ENCODE peak calls at places on chromosomes 16 and 17, in six cellular contexts. One of them, this sample, is unnamed.

GRCh38 chr16:48335961-48336360 is 49.3 kb downstream of the SIAH1 start:
- DNase-seq in GM12878: no peak
- DNase-seq in A549: no peak
- DNase-seq in IMR-90: peak
- DNase-seq in K562: no peak
- DNase-seq in SK-N-SH: no peak
- DNase-seq in this sample: no peak

GRCh38 chr17:57624390-57624789 is 120.7 kb downstream of the CCDC182 start:
- DNase-seq in IMR-90: no peak
- DNase-seq in SK-N-SH: no peak
- DNase-seq in GM12878: no peak
- DNase-seq in K562: no peak
- DNase-seq in A549: no peak
- DNase-seq in this sample: no peak

GRCh38 chr16:57788951-57789350 is 13.3 kb downstream of the KIFC3 start:
- DNase-seq in K562: no peak
- DNase-seq in GM12878: no peak
- DNase-seq in A549: no peak
- DNase-seq in IMR-90: no peak
- DNase-seq in SK-N-SH: no peak
- DNase-seq in this sample: no peak

GRCh38 chr17:76022285-76022684 is 4.8 kb downstream of the EVPL start:
- DNase-seq in K562: no peak
- DNase-seq in SK-N-SH: no peak
- DNase-seq in GM12878: no peak
- DNase-seq in A549: no peak
- DNase-seq in IMR-90: no peak
- DNase-seq in this sample: no peak

GRCh38 chr17:39236383-39236927 is 10.7 kb upstream of the STAC2 start:
- DNase-seq in GM12878: no peak
- DNase-seq in IMR-90: no peak
- DNase-seq in K562: no peak
- DNase-seq in SK-N-SH: no peak
- DNase-seq in A549: no peak
- DNase-seq in this sample: no peak

GRCh38 chr16:2275476-2276450 is 7.8 kb upstream of the RNPS1 start:
- DNase-seq in K562: no peak
- DNase-seq in IMR-90: no peak
- DNase-seq in GM12878: no peak
- DNase-seq in SK-N-SH: no peak
- DNase-seq in A549: no peak
- DNase-seq in this sample: no peak

GRCh38 chr16:84761448-84762368 is 58.1 kb upstream of the CRISPLD2 start:
- DNase-seq in SK-N-SH: no peak
- DNase-seq in A549: no peak
- DNase-seq in IMR-90: peak
- DNase-seq in GM12878: no peak
- DNase-seq in K562: no peak
- DNase-seq in this sample: no peak

GRCh38 chr16:84821728-84822676 is 2.2 kb downstream of the CRISPLD2 start:
- DNase-seq in SK-N-SH: no peak
- DNase-seq in IMR-90: no peak
- DNase-seq in K562: no peak
- DNase-seq in A549: no peak
- DNase-seq in GM12878: no peak
- DNase-seq in this sample: no peak

GRCh38 chr17:77064608-77065007 is 76.2 kb upstream of the SEC14L1 start:
- DNase-seq in IMR-90: no peak
- DNase-seq in GM12878: no peak
- DNase-seq in SK-N-SH: no peak
- DNase-seq in K562: no peak
- DNase-seq in A549: no peak
- DNase-seq in this sample: no peak

GRCh38 chr17:15261063-15261817 is 3.9 kb downstream of the PMP22 start:
- DNase-seq in A549: peak
- DNase-seq in GM12878: no peak
- DNase-seq in SK-N-SH: peak
- DNase-seq in K562: no peak
- DNase-seq in IMR-90: peak
- DNase-seq in this sample: peak

GRCh38 chr17:57352658-57353057 is 96.3 kb downstream of the MSI2 start:
- DNase-seq in A549: no peak
- DNase-seq in GM12878: no peak
- DNase-seq in SK-N-SH: no peak
- DNase-seq in K562: no peak
- DNase-seq in IMR-90: no peak
- DNase-seq in this sample: no peak

GRCh38 chr16:47872228-47872627 is 283.6 kb downstream of the ABCC12 start:
- DNase-seq in K562: no peak
- DNase-seq in GM12878: no peak
- DNase-seq in IMR-90: no peak
- DNase-seq in SK-N-SH: no peak
- DNase-seq in A549: no peak
- DNase-seq in this sample: no peak

GRCh38 chr16:70254095-70254964 is 2.6 kb upstream of the EXOSC6 start:
- DNase-seq in A549: no peak
- DNase-seq in K562: no peak
- DNase-seq in IMR-90: peak
- DNase-seq in GM12878: no peak
- DNase-seq in SK-N-SH: no peak
- DNase-seq in this sample: no peak

GRCh38 chr17:17107891-17108680 is 65.8 kb downstream of the MPRIP start:
- DNase-seq in GM12878: no peak
- DNase-seq in IMR-90: no peak
- DNase-seq in SK-N-SH: peak
- DNase-seq in A549: no peak
- DNase-seq in K562: no peak
- DNase-seq in this sample: no peak

GRCh38 chr16:80300876-80301275 is 239.9 kb upstream of the DYNLRB2 start:
- DNase-seq in GM12878: no peak
- DNase-seq in SK-N-SH: no peak
- DNase-seq in K562: no peak
- DNase-seq in IMR-90: peak
- DNase-seq in A549: no peak
- DNase-seq in this sample: peak

GRCh38 chr17:63950940-63951907 is 19.1 kb upstream of the CD79B start:
- DNase-seq in SK-N-SH: no peak
- DNase-seq in GM12878: no peak
- DNase-seq in A549: peak
- DNase-seq in IMR-90: no peak
- DNase-seq in K562: peak
- DNase-seq in this sample: peak

GRCh38 chr16:12646490-12647274 is 157.0 kb downstream of the CPPED1 start:
- DNase-seq in IMR-90: no peak
- DNase-seq in A549: no peak
- DNase-seq in K562: peak
- DNase-seq in SK-N-SH: peak
- DNase-seq in GM12878: peak
- DNase-seq in this sample: peak

GRCh38 chr17:81635431-81635830 is 1.5 kb downstream of the NPLOC4 start:
- DNase-seq in SK-N-SH: no peak
- DNase-seq in A549: no peak
- DNase-seq in K562: peak
- DNase-seq in GM12878: no peak
- DNase-seq in IMR-90: no peak
- DNase-seq in this sample: no peak

GRCh38 chr17:81638683-81639082 is 1.7 kb downstream of the TSPAN10 start:
- DNase-seq in SK-N-SH: no peak
- DNase-seq in GM12878: no peak
- DNase-seq in K562: no peak
- DNase-seq in A549: no peak
- DNase-seq in IMR-90: no peak
- DNase-seq in this sample: no peak

GRCh38 chr17:81640011-81640410 is 3.0 kb downstream of the TSPAN10 start:
- DNase-seq in A549: no peak
- DNase-seq in K562: no peak
- DNase-seq in GM12878: no peak
- DNase-seq in IMR-90: no peak
- DNase-seq in SK-N-SH: no peak
- DNase-seq in this sample: no peak

GRCh38 chr17:81636505-81637288 is at the start of the genes NPLOC4 and TSPAN10:
- DNase-seq in K562: peak
- DNase-seq in GM12878: peak
- DNase-seq in IMR-90: peak
- DNase-seq in A549: peak
- DNase-seq in SK-N-SH: peak
- DNase-seq in this sample: peak

GRCh38 chr17:81635973-81636504 is 873 bp downstream of the NPLOC4 start:
- DNase-seq in GM12878: no peak
- DNase-seq in K562: peak
- DNase-seq in IMR-90: peak
- DNase-seq in A549: no peak
- DNase-seq in SK-N-SH: no peak
- DNase-seq in this sample: no peak
- TF ChIP-seq SMC3 in GM12878: no peak
- TF ChIP-seq SMC3 in K562: no peak
- TF ChIP-seq SMC3 in IMR-90: no peak
- TF ChIP-seq SMC3 in A549: no peak
- TF ChIP-seq SMC3 in SK-N-SH: no peak
- TF ChIP-seq SMC3 in this sample: no peak

DNA sequence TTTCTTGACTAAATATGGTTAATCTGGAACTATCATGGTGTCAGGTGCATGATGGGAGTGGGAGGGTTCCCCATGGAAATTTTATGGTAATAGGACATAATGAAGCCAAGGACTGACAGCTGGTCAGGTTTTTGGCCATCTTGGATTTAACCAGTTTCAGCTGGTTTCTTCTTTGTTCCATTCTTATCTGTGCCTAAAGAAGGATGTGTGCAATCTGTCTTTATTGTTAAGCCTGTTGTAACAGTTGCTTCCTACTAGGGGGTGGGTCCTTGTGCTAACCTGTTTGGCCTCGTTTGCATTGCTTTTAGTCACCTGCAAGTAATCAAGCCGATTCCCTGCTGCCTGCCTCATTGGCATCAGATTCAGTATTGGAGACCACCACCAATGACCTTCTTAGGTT is 171.4 kb downstream of the ZNF18 start:
- DNase-seq in GM12878: no peak
- DNase-seq in IMR-90: no peak
- DNase-seq in K562: peak
- DNase-seq in A549: no peak
- DNase-seq in SK-N-SH: no peak
- DNase-seq in this sample: no peak
- TF ChIP-seq SMC3 in GM12878: no peak
- TF ChIP-seq SMC3 in IMR-90: no peak
- TF ChIP-seq SMC3 in K562: no peak
- TF ChIP-seq SMC3 in A549: no peak
- TF ChIP-seq SMC3 in SK-N-SH: no peak
- TF ChIP-seq SMC3 in this sample: no peak

GRCh38 chr16:31157136-31157535 is 7.3 kb upstream of the PRSS36 start:
- DNase-seq in GM12878: no peak
- DNase-seq in A549: no peak
- DNase-seq in IMR-90: no peak
- DNase-seq in SK-N-SH: no peak
- DNase-seq in K562: peak
- DNase-seq in this sample: no peak
- TF ChIP-seq SMC3 in GM12878: no peak
- TF ChIP-seq SMC3 in A549: no peak
- TF ChIP-seq SMC3 in IMR-90: no peak
- TF ChIP-seq SMC3 in SK-N-SH: no peak
- TF ChIP-seq SMC3 in K562: no peak
- TF ChIP-seq SMC3 in this sample: no peak

GRCh38 chr17:36534117-36534880 is at the start of gene MYO19:
- DNase-seq in SK-N-SH: peak
- DNase-seq in IMR-90: peak
- DNase-seq in K562: peak
- DNase-seq in GM12878: peak
- DNase-seq in A549: peak
- DNase-seq in this sample: peak
- TF ChIP-seq SMC3 in SK-N-SH: no peak
- TF ChIP-seq SMC3 in IMR-90: no peak
- TF ChIP-seq SMC3 in K562: no peak
- TF ChIP-seq SMC3 in GM12878: peak
- TF ChIP-seq SMC3 in A549: peak
- TF ChIP-seq SMC3 in this sample: no peak

GRCh38 chr16:72191551-72191950 is 19.6 kb upstream of the PMFBP1 start:
- DNase-seq in K562: no peak
- DNase-seq in GM12878: no peak
- DNase-seq in A549: no peak
- DNase-seq in IMR-90: no peak
- DNase-seq in SK-N-SH: no peak
- DNase-seq in this sample: no peak
- TF ChIP-seq SMC3 in K562: no peak
- TF ChIP-seq SMC3 in GM12878: no peak
- TF ChIP-seq SMC3 in A549: no peak
- TF ChIP-seq SMC3 in IMR-90: no peak
- TF ChIP-seq SMC3 in SK-N-SH: no peak
- TF ChIP-seq SMC3 in this sample: no peak

This sample was measured in HepG2.